ENCODE peak calls at places on chromosomes 5 and 9, in eight cellular contexts. O is A549, Q is ovary, H is sigmoid colon, D is tibial nerve, M is SK-N-SH, Y is stomach, B is GM12878. K is an unnamed sample. For H3K9me3, the result is how much of the 10 kb centered on the place peaks cover.

GRCh38 chr9:18798518-18799290 is 234.3 kb downstream of the SAXO1 start:
- DNase-seq in B (no peak), H (no peak), Y (no peak), D (no peak), Q (no peak), O (no peak), M (no peak), K (no peak)

GRCh38 chr5:4206127-4206526 is 610.5 kb downstream of the IRX1 start:
- DNase-seq in D (no peak), M (no peak), Q (no peak), H (no peak), O (no peak), B (no peak), Y (no peak), K (no peak)

GRCh38 chr9:5631021-5631420 is 2.1 kb downstream of the RIC1 start:
- DNase-seq in Y (no peak), Q (no peak), O (no peak), D (no peak), H (no peak), B (no peak), M (no peak), K (no peak)

GRCh38 chr5:151459680-151460079 is 12.3 kb downstream of the SLC36A1 start:
- DNase-seq in M (no peak), O (no peak), D (no peak), B (no peak), Y (no peak), H (no peak), Q (no peak), K (no peak)

GRCh38 chr5:63261695-63262094 is 683.1 kb downstream of the LRRC70 start:
- DNase-seq in B (no peak), Q (no peak), M (no peak), Y (no peak), O (no peak), D (no peak), H (no peak), K (no peak)

GRCh38 chr9:126722252-126722921 is 82.5 kb upstream of the ZBTB43 start:
- DNase-seq in Y (peak), D (peak), B (peak), H (peak), Q (peak), O (peak), M (peak), K (peak)

GRCh38 chr9:99822596-99823391 is 1.1 kb downstream of the NR4A3 start:
- DNase-seq in B (no peak), H (peak), M (peak), Y (peak), Q (peak), O (peak), D (peak), K (peak)

GRCh38 chr9:32581512-32582143 is 8.7 kb upstream of the NDUFB6 start:
- DNase-seq in B (no peak), O (peak), Q (no peak), Y (no peak), D (peak), M (peak), H (no peak), K (no peak)

GRCh38 chr5:39928709-39929108 is 503.9 kb upstream of the DAB2 start:
- DNase-seq in B (no peak), Y (no peak), D (no peak), O (no peak), H (no peak), M (no peak), Q (no peak), K (no peak)

GRCh38 chr5:62643556-62644451 is 65.2 kb downstream of the LRRC70 start:
- DNase-seq in Y (no peak), Q (no peak), B (no peak), H (no peak), D (no peak), O (no peak), M (no peak), K (no peak)

GRCh38 chr5:157339409-157339808 is 73.5 kb downstream of the CYFIP2 start:
- DNase-seq in B (no peak), M (no peak), Y (no peak), D (no peak), Q (no peak), H (no peak), O (no peak), K (no peak)

GRCh38 chr5:45399041-45399440 is 297.1 kb downstream of the HCN1 start:
- DNase-seq in Q (no peak), O (no peak), M (no peak), H (no peak), Y (no peak), D (no peak), B (no peak), K (no peak)

GRCh38 chr9:134475051-134475790 is 149.0 kb downstream of the RXRA start:
- DNase-seq in Q (peak), D (peak), B (no peak), M (no peak), O (peak), Y (peak), H (peak), K (peak)

GRCh38 chr5:178790371-178790770 is 59.9 kb upstream of the ZNF354A start:
- DNase-seq in H (peak), D (no peak), B (no peak), Q (no peak), M (no peak), Y (no peak), O (no peak), K (no peak)

GRCh38 chr5:178794433-178794832 is 64.0 kb upstream of the ZNF354A start:
- DNase-seq in O (no peak), B (no peak), D (no peak), Q (no peak), M (no peak), H (no peak), Y (no peak), K (no peak)

GRCh38 chr5:178791976-178792375 is 61.5 kb upstream of the ZNF354A start:
- DNase-seq in D (no peak), B (no peak), M (no peak), H (peak), Q (no peak), Y (no peak), O (no peak), K (no peak)

GRCh38 chr5:178793696-178794095 is 63.2 kb upstream of the ZNF354A start:
- DNase-seq in M (no peak), D (no peak), B (no peak), Y (no peak), O (no peak), Q (no peak), H (peak), K (no peak)

GRCh38 chr5:178793156-178793555 is 62.7 kb upstream of the ZNF354A start:
- DNase-seq in D (no peak), O (peak), Q (no peak), H (peak), B (no peak), M (peak), Y (peak), K (peak)
- H3K9me3 ChIP-seq in D (under half), O (under half), Q (under half), H (under half), B (under half), M (under half), Y (under half), K (under half)

GRCh38 chr9:26791274-26791673 is 101.3 kb downstream of the CAAP1 start:
- DNase-seq in D (no peak), H (no peak), Y (no peak), Q (no peak), B (no peak), O (no peak), M (no peak), K (no peak)

GRCh38 chr9:26781906-26782305 is 110.7 kb downstream of the CAAP1 start:
- DNase-seq in M (no peak), Q (no peak), O (no peak), Y (no peak), D (no peak), B (no peak), H (no peak), K (no peak)

GRCh38 chr9:26789959-26790358 is 102.6 kb downstream of the CAAP1 start:
- DNase-seq in B (no peak), Y (no peak), M (no peak), D (no peak), O (no peak), H (no peak), Q (no peak), K (no peak)

DNA sequence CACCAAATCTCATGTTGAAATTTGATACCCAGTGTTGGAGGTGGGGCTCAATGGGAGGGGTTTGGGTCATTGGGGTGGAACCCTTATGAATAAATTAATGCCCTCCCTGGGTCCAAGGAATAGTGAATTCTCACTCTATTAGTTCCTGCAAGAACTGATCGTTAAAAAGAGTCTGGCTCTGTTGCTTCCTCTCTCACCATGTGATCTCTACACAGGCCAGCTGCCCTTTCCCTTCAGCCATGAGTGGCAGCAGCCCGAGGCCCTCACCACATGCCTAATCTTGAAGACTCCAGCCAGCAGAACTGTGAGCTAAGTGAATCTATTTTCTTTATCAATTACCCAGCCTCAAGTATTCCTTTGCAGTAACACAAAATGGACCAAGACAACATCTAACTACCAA is 106.0 kb downstream of the CAAP1 start:
- DNase-seq in M (no peak), H (no peak), Q (no peak), D (no peak), O (no peak), B (no peak), Y (no peak), K (no peak)
- TF ChIP-seq EP300 in M (no peak), H (no peak), Q (no peak), D (no peak), O (no peak), B (no peak), Y (no peak), K (no peak)

GRCh38 chr9:131609116-131609830 is 64.0 kb downstream of the PRRT1B start:
- DNase-seq in D (peak), Q (peak), M (no peak), B (no peak), H (peak), O (no peak), Y (peak), K (no peak)
- H3K4me3 ChIP-seq in D (no peak), Q (no peak), M (no peak), B (no peak), H (no peak), O (no peak), Y (no peak), K (no peak)

GRCh38 chr5:141319699-141320098 is 885 bp downstream of the TAF7 start:
- DNase-seq in Q (no peak), D (no peak), O (no peak), Y (no peak), H (no peak), M (no peak), B (no peak), K (no peak)
- H3K9me3 ChIP-seq in Q (under half), D (half or more), O (half or more), Y (half or more), H (half or more), M (under half), B (under half), K (half or more)

GRCh38 chr9:116087751-116088194 is 65.8 kb upstream of the PAPPA start:
- DNase-seq in Q (no peak), D (no peak), M (no peak), B (no peak), H (no peak), Y (no peak), O (peak), K (no peak)
- TF ChIP-seq EP300 in Q (no peak), D (no peak), M (no peak), B (no peak), H (no peak), Y (no peak), O (peak), K (no peak)

GRCh38 chr5:120843390-120843980 is 379.4 kb downstream of the PRR16 start:
- DNase-seq in Q (no peak), B (no peak), O (no peak), H (no peak), Y (no peak), M (no peak), D (no peak), K (no peak)

GRCh38 chr5:120841830-120842229 is 377.7 kb downstream of the PRR16 start:
- DNase-seq in Q (no peak), B (no peak), H (no peak), D (no peak), M (no peak), Y (no peak), O (no peak), K (no peak)
- H3K4me3 ChIP-seq in Q (no peak), B (no peak), H (no peak), D (no peak), M (no peak), Y (no peak), O (no peak), K (no peak)